ENCODE peak calls at places on chromosome 5, in four cellular contexts. O, N, D and E are unnamed samples.

GRCh38 chr5:61332891-61333350 is 863 bp downstream of the ZSWIM6 start:
- DNase-seq in N (peak; percentile 72), O (peak; percentile 70), D (peak; percentile 63), E (peak; percentile 71)

GRCh38 chr5:170896779-170897178 is 35.0 kb downstream of the RANBP17 start:
- DNase-seq in D (peak; percentile 66), N (peak; percentile 29), O (peak; percentile 68), E (peak; percentile 64)

GRCh38 chr5:151471276-151471675 is 23.9 kb downstream of the SLC36A1 start:
- DNase-seq in N (no peak), D (no peak), O (no peak), E (no peak)

GRCh38 chr5:170269579-170269978 is 28.0 kb downstream of the LCP2 start:
- DNase-seq in D (no peak), O (no peak), N (peak; percentile 64), E (no peak)

GRCh38 chr5:177447066-177447610 is 524 bp downstream of the PRR7 start:
- DNase-seq in O (peak; percentile 36), D (peak; percentile 78), N (peak; percentile 42), E (no peak)

GRCh38 chr5:113487779-113488644 is at the start of gene MCC:
- DNase-seq in N (peak; percentile 96), O (peak; percentile 92), D (peak; percentile 95), E (peak; percentile 90)

GRCh38 chr5:52702877-52703276 is 84.8 kb upstream of the ITGA1 start:
- DNase-seq in N (no peak), O (peak; percentile 51), D (no peak), E (no peak)

GRCh38 chr5:39896706-39897105 is 471.9 kb upstream of the DAB2 start:
- DNase-seq in N (no peak), O (no peak), D (no peak), E (no peak)

GRCh38 chr5:72673623-72674022 is 142.8 kb upstream of the TNPO1 start:
- DNase-seq in D (no peak), N (no peak), O (no peak), E (no peak)

GRCh38 chr5:159525117-159525516 is 194.8 kb upstream of the IL12B start:
- DNase-seq in D (no peak), O (peak; percentile 30), N (no peak), E (no peak)

GRCh38 chr5:117713585-117714198 is 1139.1 kb upstream of the SEMA6A start:
- DNase-seq in N (peak; percentile 13), D (no peak), O (peak; percentile 14), E (no peak)

GRCh38 chr5:139811076-139811607 is 15.5 kb downstream of the PSD2 start:
- DNase-seq in N (no peak), O (no peak), D (no peak), E (no peak)

GRCh38 chr5:111512026-111512405 is 319 bp downstream of the STARD4 start:
- DNase-seq in N (peak; percentile 48), D (no peak), O (peak; percentile 40), E (no peak)

GRCh38 chr5:43891112-43891511 is 288.1 kb downstream of the NNT start:
- DNase-seq in O (no peak), D (no peak), N (no peak), E (no peak)

GRCh38 chr5:167658890-167659289 is 632.6 kb upstream of the WWC1 start:
- DNase-seq in N (no peak), D (no peak), O (no peak), E (no peak)

GRCh38 chr5:142011572-142012185 is 1.1 kb downstream of the GNPDA1 start:
- DNase-seq in D (no peak), N (no peak), O (no peak), E (no peak)

GRCh38 chr5:142009886-142010285 is 2.9 kb downstream of the GNPDA1 start:
- DNase-seq in N (no peak), O (no peak), D (no peak), E (no peak)

GRCh38 chr5:142012792-142013388 is at the start of gene GNPDA1:
- DNase-seq in O (peak; percentile 73), D (peak; percentile 83), N (peak; percentile 78), E (peak; percentile 80)

GRCh38 chr5:142013734-142014495 is 1.1 kb upstream of the GNPDA1 start:
- DNase-seq in O (peak; percentile 59), N (peak; percentile 41), D (no peak), E (no peak)

GRCh38 chr5:142012186-142012785 is 541 bp downstream of the GNPDA1 start:
- DNase-seq in O (peak; percentile 56), D (peak; percentile 67), N (peak; percentile 30), E (no peak)
- TF ChIP-seq CTCF in O (peak; percentile 66), D (peak; percentile 24), N (peak; percentile 43), E (peak; percentile 70)

DNA sequence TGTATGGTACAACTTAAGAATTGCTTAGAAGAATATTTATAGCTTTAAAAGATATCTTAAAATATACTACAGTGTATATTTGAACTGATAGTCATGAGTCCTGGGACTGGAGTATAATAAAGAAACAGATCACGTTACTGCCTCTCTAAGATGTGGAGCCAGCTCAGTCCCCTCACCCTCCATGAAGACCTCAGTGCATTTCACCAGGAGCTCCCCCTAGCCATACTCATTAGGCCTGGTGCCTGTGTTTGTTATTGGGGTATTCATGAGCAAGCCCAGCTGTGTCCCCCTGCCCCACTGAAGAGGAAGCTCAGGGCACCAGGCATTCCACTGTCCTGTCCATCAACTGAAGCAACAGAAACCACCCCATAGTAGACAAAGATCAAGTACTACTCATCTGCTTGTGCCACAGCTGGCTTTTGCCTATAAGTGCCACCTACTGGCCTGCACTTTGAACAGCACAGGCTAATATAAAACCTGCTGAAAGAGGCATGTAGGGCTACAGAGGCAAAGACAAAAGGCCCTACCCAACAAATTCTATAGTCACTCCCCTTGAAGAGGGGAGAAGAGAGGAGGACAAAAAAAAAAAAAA is 850.2 kb upstream of the NUDT12 start:
- DNase-seq in O (peak; percentile 27), D (peak; percentile 18), N (peak; percentile 61), E (no peak)
- TF ChIP-seq CTCF in O (peak; percentile 51), D (peak; percentile 56), N (peak; percentile 88), E (peak; percentile 69)

GRCh38 chr5:133854554-133854953 is 113.9 kb downstream of the C5orf15 start:
- DNase-seq in D (no peak), O (no peak), N (no peak), E (no peak)

GRCh38 chr5:133850811-133851210 is 117.6 kb downstream of the C5orf15 start:
- DNase-seq in O (no peak), D (no peak), N (no peak), E (no peak)

GRCh38 chr5:133859073-133859472 is 109.4 kb downstream of the C5orf15 start:
- DNase-seq in O (no peak), D (no peak), N (no peak), E (no peak)

GRCh38 chr5:133849116-133849515 is 119.3 kb downstream of the C5orf15 start:
- DNase-seq in D (no peak), N (no peak), O (no peak), E (no peak)

GRCh38 chr5:133853972-133854371 is 114.5 kb downstream of the C5orf15 start:
- DNase-seq in D (no peak), N (no peak), O (no peak), E (no peak)
- TF ChIP-seq CTCF in D (no peak), N (no peak), O (no peak), E (no peak)

GRCh38 chr5:38338455-38338854 is 80.1 kb downstream of the EGFLAM start:
- DNase-seq in O (no peak), D (no peak), N (no peak), E (no peak)
- TF ChIP-seq CTCF in O (no peak), D (no peak), N (no peak), E (no peak)

GRCh38 chr5:163913548-163913947 is 408.1 kb downstream of the MAT2B start:
- DNase-seq in D (no peak), N (no peak), O (peak; percentile 34), E (no peak)
- TF ChIP-seq CTCF in D (no peak), N (no peak), O (peak; percentile 4), E (peak; percentile 41)